ENCODE peak calls at places on chromosomes 11 and 22, in seven cellular contexts. K, W, H, Y, O, C and R are unnamed samples.

GRCh38 chr11:115444542-115444941 is 59.7 kb downstream of the CADM1 start:
- DNase-seq in Y (no peak), H (no peak), O (no peak), W (no peak), C (no peak), K (no peak), R (no peak)

GRCh38 chr22:45240810-45241631 is at the start of gene KIAA0930:
- DNase-seq in H (peak), K (peak), O (peak), W (peak), C (peak), Y (no peak), R (peak)

GRCh38 chr11:118051611-118052461 is 25.0 kb upstream of the TMPRSS4 start:
- DNase-seq in K (no peak), H (no peak), O (peak), C (peak), W (no peak), Y (no peak), R (no peak)

GRCh38 chr22:40415531-40416266 is 45.3 kb downstream of the SGSM3 start:
- DNase-seq in W (no peak), C (no peak), K (peak), O (peak), Y (no peak), H (no peak), R (no peak)

GRCh38 chr22:40018051-40018450 is 23.3 kb downstream of the FAM83F start:
- DNase-seq in Y (no peak), W (no peak), O (no peak), H (no peak), K (no peak), C (no peak), R (no peak)

GRCh38 chr11:65376138-65376713 is 6.2 kb downstream of the SLC25A45 start:
- DNase-seq in K (peak), H (no peak), Y (no peak), W (no peak), C (no peak), O (no peak), R (no peak)

GRCh38 chr11:124577664-124578427 is 8.0 kb downstream of the OR8A1 start:
- DNase-seq in C (no peak), O (no peak), H (no peak), W (no peak), Y (no peak), K (no peak), R (no peak)

GRCh38 chr11:57499413-57499982 is 16.0 kb downstream of the SLC43A1 start:
- DNase-seq in H (peak), Y (peak), K (peak), C (no peak), O (peak), W (peak), R (peak)

GRCh38 chr11:2834893-2835767 is 50.4 kb downstream of the CDKN1C start:
- DNase-seq in Y (no peak), K (no peak), W (no peak), H (no peak), C (no peak), O (no peak), R (no peak)

GRCh38 chr11:132361011-132361550 is 990.7 kb downstream of the NTM start:
- DNase-seq in C (no peak), O (no peak), W (no peak), H (no peak), K (no peak), Y (no peak), R (no peak)

GRCh38 chr11:94910779-94911178 is 62.6 kb downstream of the CWC15 start:
- DNase-seq in W (no peak), H (peak), C (no peak), O (no peak), K (no peak), Y (no peak), R (peak)

GRCh38 chr11:2311456-2312201 is 9.8 kb downstream of the TSPAN32 start:
- DNase-seq in W (no peak), Y (no peak), K (peak), H (peak), C (no peak), O (no peak), R (no peak)

GRCh38 chr11:92941676-92942571 is 27.5 kb upstream of the MTNR1B start:
- DNase-seq in Y (peak), K (no peak), O (peak), W (peak), H (peak), C (no peak), R (peak)

GRCh38 chr11:47908198-47908597 is 60.0 kb upstream of the NUP160 start:
- DNase-seq in O (no peak), H (no peak), K (no peak), W (no peak), Y (no peak), C (no peak), R (no peak)

GRCh38 chr11:10050561-10050960 is 243.5 kb downstream of the SBF2 start:
- DNase-seq in C (no peak), Y (no peak), W (peak), O (no peak), K (no peak), H (peak), R (peak)

GRCh38 chr11:57477507-57478189 is 17.3 kb downstream of the RTN4RL2 start:
- DNase-seq in W (no peak), K (peak), H (no peak), C (no peak), O (no peak), Y (no peak), R (no peak)

GRCh38 chr11:17714356-17714854 is 5.0 kb upstream of the MYOD1 start:
- DNase-seq in C (no peak), Y (no peak), W (no peak), O (no peak), H (no peak), K (no peak), R (no peak)

GRCh38 chr11:68469122-68469521 is 8.6 kb downstream of the PPP6R3 start:
- DNase-seq in W (peak), Y (no peak), H (no peak), O (no peak), K (no peak), C (no peak), R (no peak)

GRCh38 chr11:27807594-27807993 is 107.3 kb upstream of the BDNF start:
- DNase-seq in H (peak), K (no peak), Y (no peak), O (no peak), C (no peak), W (no peak), R (peak)

GRCh38 chr11:108228236-108228635 is 5.4 kb downstream of the ATM start:
- DNase-seq in Y (no peak), W (no peak), O (no peak), H (no peak), C (no peak), K (no peak), R (no peak)

GRCh38 chr11:113951487-113951886 is 23.4 kb upstream of the HTR3A start:
- DNase-seq in H (no peak), O (no peak), K (no peak), W (no peak), Y (no peak), C (no peak), R (no peak)

GRCh38 chr22:48340191-48340590 is 1487.5 kb downstream of the BRD1 start:
- DNase-seq in H (no peak), W (no peak), K (no peak), O (no peak), C (no peak), Y (no peak), R (no peak)

GRCh38 chr11:12856338-12856737 is 152.8 kb upstream of the RASSF10 start:
- DNase-seq in O (no peak), Y (no peak), W (no peak), C (no peak), K (no peak), H (no peak), R (no peak)

GRCh38 chr22:29872145-29872893 is 10.7 kb upstream of the MTMR3 start:
- DNase-seq in H (no peak), K (no peak), W (no peak), O (no peak), Y (no peak), C (no peak), R (no peak)

GRCh38 chr22:31083923-31084810 is 3.0 kb downstream of the SMTN start:
- DNase-seq in C (no peak), Y (no peak), K (no peak), O (no peak), H (no peak), W (no peak), R (no peak)

GRCh38 chr11:128501576-128502549 is 85.5 kb downstream of the ETS1 start:
- DNase-seq in K (no peak), Y (no peak), H (peak), W (peak), O (peak), C (no peak), R (peak)

GRCh38 chr22:28771195-28771791 is 1.2 kb upstream of the CCDC117 start:
- DNase-seq in Y (peak), K (no peak), H (no peak), W (no peak), O (no peak), C (no peak), R (no peak)

GRCh38 chr11:117128289-117128688 is 15.8 kb upstream of the PAFAH1B2 start:
- DNase-seq in H (no peak), O (no peak), K (no peak), C (no peak), W (no peak), Y (no peak), R (no peak)

GRCh38 chr11:73528877-73529530 is 68.9 kb downstream of the FAM168A start:
- DNase-seq in C (no peak), K (no peak), H (no peak), W (no peak), Y (no peak), O (no peak), R (no peak)

GRCh38 chr11:61749607-61750217 is 2.7 kb upstream of the MYRF start:
- DNase-seq in H (no peak), O (no peak), K (no peak), W (peak), Y (no peak), C (no peak), R (no peak)

GRCh38 chr11:36012410-36012809 is 68.5 kb downstream of the LDLRAD3 start:
- DNase-seq in K (no peak), O (no peak), Y (no peak), H (peak), C (no peak), W (peak), R (peak)

GRCh38 chr22:31841029-31841827 is 87.4 kb downstream of the DEPDC5 start:
- DNase-seq in K (no peak), W (no peak), Y (no peak), O (no peak), C (no peak), H (no peak), R (no peak)

GRCh38 chr11:26286472-26287066 is 45.4 kb upstream of the ANO3 start:
- DNase-seq in H (peak), C (no peak), O (no peak), W (peak), K (no peak), Y (no peak), R (no peak)

GRCh38 chr11:64306876-64307622 is 1.7 kb downstream of the ESRRA start:
- DNase-seq in Y (no peak), H (no peak), C (no peak), O (no peak), W (no peak), K (peak), R (no peak)

GRCh38 chr22:28907311-28908008 is 24.1 kb downstream of the ZNRF3 start:
- DNase-seq in O (peak), W (no peak), C (peak), K (no peak), Y (no peak), H (no peak), R (no peak)

GRCh38 chr11:11620966-11621880 is 582 bp downstream of the GALNT18 start:
- DNase-seq in C (no peak), W (no peak), O (peak), K (peak), Y (no peak), H (peak), R (no peak)

GRCh38 chr11:66172146-66172545 is 96.3 kb upstream of the RAB1B start:
- DNase-seq in C (no peak), O (peak), Y (no peak), H (peak), K (no peak), W (peak), R (peak)